ENCODE peak calls at places on chromosomes 3 and 15, in eight cellular contexts. Y is mesenchymal stem cell, N is Karpas-422, P is IMR-90, M is H9, O is HCT116, D is fibroblast of lung, C is GM12878. B is an unnamed sample.

GRCh38 chr3:195732951-195733350 is 12.2 kb downstream of the MUC20 start:
- DNase-seq in C (no peak), M (no peak), N (no peak), D (no peak), Y (no peak), O (no peak), P (peak; percentile 36), B (no peak)

GRCh38 chr15:82870727-82871576 is 61.5 kb downstream of the WHAMM start:
- DNase-seq in M (peak; percentile 10), D (no peak), P (no peak), N (peak; percentile 49), O (no peak), Y (peak; percentile 3), C (no peak), B (no peak)

GRCh38 chr3:55128201-55128870 is 200.5 kb upstream of the LRTM1 start:
- DNase-seq in C (no peak), N (no peak), D (peak; percentile 84), P (peak; percentile 28), M (no peak), O (no peak), Y (no peak), B (no peak)

GRCh38 chr3:23686535-23686934 is 119.2 kb upstream of the UBE2E1 start:
- DNase-seq in O (no peak), D (no peak), C (no peak), N (no peak), P (no peak), M (no peak), Y (no peak), B (no peak)

GRCh38 chr15:34039506-34040123 is 611 bp upstream of the AVEN start:
- DNase-seq in C (peak; percentile 25), M (no peak), N (peak; percentile 54), O (no peak), P (peak; percentile 45), Y (peak; percentile 30), D (peak; percentile 49), B (no peak)

GRCh38 chr3:111130827-111131226 is 59.2 kb downstream of the NECTIN3 start:
- DNase-seq in O (no peak), M (no peak), N (no peak), D (no peak), Y (no peak), C (no peak), P (no peak), B (no peak)

GRCh38 chr3:27590437-27591320 is 106.5 kb upstream of the SLC4A7 start:
- DNase-seq in O (no peak), D (peak; percentile 75), C (no peak), M (no peak), N (no peak), P (peak; percentile 32), Y (peak; percentile 26), B (peak; percentile 49)

GRCh38 chr3:128036119-128036518 is 16.1 kb upstream of the SEC61A1 start:
- DNase-seq in D (no peak), Y (no peak), N (peak; percentile 32), C (no peak), M (no peak), O (no peak), P (no peak), B (no peak)

GRCh38 chr15:72584006-72584405 is 70.5 kb upstream of the GOLGA6B start:
- DNase-seq in D (peak; percentile 40), P (peak; percentile 25), M (no peak), N (no peak), Y (no peak), O (no peak), C (no peak), B (no peak)

GRCh38 chr3:145719118-145719517 is 441.9 kb downstream of the PLOD2 start:
- DNase-seq in N (no peak), C (no peak), M (no peak), Y (no peak), O (no peak), D (no peak), P (no peak), B (no peak)

GRCh38 chr3:126922466-126922865 is 60.4 kb upstream of the PLXNA1 start:
- DNase-seq in P (no peak), D (no peak), M (no peak), Y (no peak), N (no peak), C (no peak), O (no peak), B (no peak)

GRCh38 chr3:126923423-126923822 is 59.5 kb upstream of the PLXNA1 start:
- DNase-seq in N (no peak), P (no peak), D (no peak), M (no peak), C (no peak), O (no peak), Y (no peak), B (no peak)

GRCh38 chr3:126925411-126926171 is 57.3 kb upstream of the PLXNA1 start:
- DNase-seq in Y (peak; percentile 29), C (no peak), P (peak; percentile 34), N (no peak), D (peak; percentile 53), O (no peak), M (no peak), B (no peak)

GRCh38 chr3:126924458-126924857 is 58.5 kb upstream of the PLXNA1 start:
- DNase-seq in M (no peak), D (no peak), N (no peak), Y (peak; percentile 31), C (no peak), O (no peak), P (no peak), B (no peak)

GRCh38 chr3:126923895-126924294 is 59.0 kb upstream of the PLXNA1 start:
- DNase-seq in P (no peak), Y (no peak), O (no peak), D (no peak), C (no peak), N (no peak), M (no peak), B (no peak)
- H3K27ac ChIP-seq in P (no peak overlapping the region), Y (no peak overlapping the region), O (no peak overlapping the region), D (no peak overlapping the region), C (no peak overlapping the region), N (no peak overlapping the region), M (no peak overlapping the region), B (no peak overlapping the region)

GRCh38 chr15:38748710-38749109 is 184.1 kb upstream of the RASGRP1 start:
- DNase-seq in N (no peak), P (no peak), O (no peak), M (no peak), C (no peak), D (no peak), Y (no peak), B (no peak)
- H2AFZ ChIP-seq in N (no peak overlapping the region), P (no peak overlapping the region), O (no peak overlapping the region), M (no peak overlapping the region), C (no peak overlapping the region), D (no peak overlapping the region), Y (no peak overlapping the region), B (no peak overlapping the region)

DNA sequence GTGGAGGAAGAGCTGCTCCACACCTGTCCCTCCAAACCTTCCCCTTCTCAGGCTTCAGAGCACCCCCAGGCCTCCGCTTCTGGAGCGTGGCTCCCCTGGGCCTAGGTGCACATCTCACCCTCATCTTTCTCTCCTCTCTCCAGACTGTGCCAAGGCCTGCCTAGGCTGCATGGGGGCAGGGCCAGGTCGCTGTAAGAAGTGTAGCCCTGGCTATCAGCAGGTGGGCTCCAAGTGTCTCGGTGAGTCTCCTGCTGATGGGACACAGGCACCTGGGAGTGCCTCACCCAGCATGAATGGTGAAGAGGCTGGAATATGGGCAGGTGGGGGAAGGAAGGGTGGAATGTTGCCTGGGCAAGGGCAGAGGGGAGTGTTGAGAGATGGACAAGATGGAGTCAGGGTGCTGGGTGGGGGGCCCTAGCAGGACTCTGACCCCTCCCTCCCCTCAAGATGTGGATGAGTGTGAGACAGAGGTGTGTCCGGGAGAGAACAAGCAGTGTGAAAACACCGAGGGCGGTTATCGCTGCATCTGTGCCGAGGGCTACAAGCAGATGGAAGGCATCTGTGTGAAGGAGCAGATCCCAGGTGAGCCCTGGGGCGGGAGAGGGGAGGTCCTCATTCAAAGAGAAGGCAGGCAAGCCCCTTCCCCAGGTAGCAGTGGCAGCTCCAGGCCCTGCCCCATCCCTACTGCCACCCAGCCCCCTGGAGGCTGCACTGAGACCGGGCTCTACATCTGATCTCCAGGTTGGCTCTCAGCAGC is 9.1 kb downstream of the PRRT3 start:
- DNase-seq in Y (no peak), N (no peak), P (no peak), D (no peak), O (no peak), M (no peak), C (no peak), B (no peak)
- H3K27ac ChIP-seq in Y (no peak overlapping the region), N (no peak overlapping the region), P (no peak overlapping the region), D (no peak overlapping the region), O (no peak overlapping the region), M (no peak overlapping the region), C (no peak overlapping the region), B (no peak overlapping the region)

GRCh38 chr3:117036259-117036799 is 326.8 kb downstream of the TUSC7 start:
- DNase-seq in Y (peak; percentile 81), D (peak; percentile 63), M (no peak), P (peak; percentile 81), O (no peak), C (no peak), N (peak; percentile 44), B (no peak)
- H2AFZ ChIP-seq in Y (no peak overlapping the region), D (no peak overlapping the region), M (no peak overlapping the region), P (no peak overlapping the region), O (no peak overlapping the region), C (no peak overlapping the region), N (no peak overlapping the region), B (no peak overlapping the region)

GRCh38 chr3:31958721-31959152 is 22.3 kb downstream of the OSBPL10 start:
- DNase-seq in Y (peak; percentile 65), M (no peak), D (no peak), P (no peak), O (no peak), C (no peak), N (no peak), B (peak; percentile 35)
- H3K27ac ChIP-seq in Y (no peak overlapping the region), M (peak overlapping the region; percentile 94), D (no peak overlapping the region), P (no peak overlapping the region), O (no peak overlapping the region), C (no peak overlapping the region), N (peak overlapping the region; percentile 92), B (no peak overlapping the region)

B was measured in PC-3.